ENCODE peak calls at places on chromosomes 1 and 21, in seven cellular contexts. G is PC-9, V is ureter, W is RKO, K is 8988T, Y is mesothelial cell of epicardium, O is foreskin melanocyte. J is an unnamed sample.
A peak's percentile ranks its signal among the peaks of the same experiment; 100 is the strongest.

GRCh38 chr1:111193712-111194480 is 6.5 kb downstream of the DENND2D start:
- DNase-seq in G (no peak), V (no peak), W (no peak), K (no peak), Y (no peak), O (no peak), J (no peak)

GRCh38 chr1:237799762-237800474 is 90.8 kb downstream of the ZP4 start:
- DNase-seq in G (peak; percentile 37), V (no peak), W (peak; percentile 78), K (peak; percentile 30), Y (no peak), O (peak; percentile 47), J (peak; percentile 88)

GRCh38 chr21:33198346-33199135 is 31.2 kb upstream of the IFNAR2 start:
- DNase-seq in G (no peak), V (peak; percentile 59), W (no peak), K (no peak), Y (no peak), O (no peak), J (no peak)

GRCh38 chr1:59128784-59129227 is 168.1 kb upstream of the FGGY start:
- DNase-seq in G (no peak), V (no peak), W (no peak), K (no peak), Y (no peak), O (no peak), J (no peak)

GRCh38 chr1:107247679-107248078 is 106.8 kb downstream of the NTNG1 start:
- DNase-seq in G (no peak), V (no peak), W (no peak), K (no peak), Y (no peak), O (no peak), J (no peak)

GRCh38 chr1:84387480-84388163 is 10.7 kb upstream of the DNASE2B start:
- DNase-seq in G (no peak), V (no peak), W (peak; percentile 2), K (no peak), Y (no peak), O (no peak), J (no peak)

GRCh38 chr1:2311184-2312032 is 79.9 kb downstream of the MORN1 start:
- DNase-seq in G (peak; percentile 32), V (no peak), W (peak; percentile 22), K (peak; percentile 93), Y (peak; percentile 71), O (no peak), J (no peak)

GRCh38 chr1:208158640-208159541 is 85.3 kb downstream of the PLXNA2 start:
- DNase-seq in G (no peak), V (no peak), W (no peak), K (no peak), Y (no peak), O (no peak), J (no peak)

GRCh38 chr1:208179303-208179702 is 64.9 kb downstream of the PLXNA2 start:
- DNase-seq in G (peak; percentile 79), V (no peak), W (no peak), K (no peak), Y (no peak), O (no peak), J (no peak)

GRCh38 chr1:156767879-156768608 is 709 bp downstream of the PRCC start:
- DNase-seq in G (no peak), V (no peak), W (peak; percentile 55), K (no peak), Y (peak; percentile 51), O (no peak), J (no peak)

GRCh38 chr1:226728448-226728847 is 10.6 kb downstream of the ITPKB start:
- DNase-seq in G (no peak), V (no peak), W (no peak), K (no peak), Y (no peak), O (no peak), J (no peak)

GRCh38 chr1:115069186-115069585 is 20.1 kb downstream of the TSPAN2 start:
- DNase-seq in G (peak; percentile 37), V (no peak), W (no peak), K (no peak), Y (no peak), O (no peak), J (no peak)

GRCh38 chr1:62233926-62234450 is 39.3 kb downstream of the L1TD1 start:
- DNase-seq in G (no peak), V (no peak), W (no peak), K (no peak), Y (no peak), O (no peak), J (no peak)

GRCh38 chr1:44072204-44072603 is 40.9 kb upstream of the SLC6A9 start:
- DNase-seq in G (no peak), V (no peak), W (peak; percentile 88), K (no peak), Y (no peak), O (peak; percentile 62), J (peak; percentile 81)

GRCh38 chr21:29181799-29182470 is 51.5 kb downstream of the MAP3K7CL start:
- DNase-seq in G (no peak), V (no peak), W (peak; percentile 93), K (no peak), Y (no peak), O (peak; percentile 74), J (peak; percentile 81)

GRCh38 chr1:2974701-2975301 is 46.5 kb upstream of the ACTRT2 start:
- DNase-seq in G (no peak), V (no peak), W (no peak), K (no peak), Y (peak; percentile 33), O (no peak), J (no peak)

GRCh38 chr1:24926596-24927249 is 3.4 kb downstream of the RUNX3 start:
- DNase-seq in G (no peak), V (no peak), W (peak; percentile 11), K (no peak), Y (no peak), O (peak; percentile 37), J (peak; percentile 21)